ENCODE peak calls at places on chromosome 2, in nine cellular contexts. L is tibial artery; Y is iPS DF 6.9; D is CD8-positive, alpha-beta memory T cell; K is fibroblast of lung; X is brain microvascular endothelial cell; J is endothelial cell of umbilical vein; V is tibial nerve; I is psoas muscle. B is an unnamed sample.

GRCh38 chr2:70362661-70363060 is 60.8 kb upstream of the FAM136A start:
- DNase-seq in L (no peak), Y (no peak), D (no peak), K (no peak), X (no peak), J (no peak), V (no peak), I (no peak), B (no peak)

GRCh38 chr2:223532161-223532560 is 70.0 kb downstream of the SCG2 start:
- DNase-seq in L (no peak), Y (no peak), D (no peak), K (peak; percentile 64), X (no peak), J (no peak), V (no peak), I (no peak), B (no peak)

GRCh38 chr2:33426666-33427231 is 49.7 kb upstream of the RASGRP3 start:
- DNase-seq in L (no peak), Y (no peak), D (no peak), K (peak; percentile 71), X (peak; percentile 86), J (no peak), V (no peak), I (no peak), B (no peak)

GRCh38 chr2:23524261-23524706 is 139.3 kb downstream of the KLHL29 start:
- DNase-seq in L (peak; percentile 93), Y (no peak), D (no peak), K (peak; percentile 73), X (peak; percentile 14), J (peak; percentile 37), V (no peak), I (peak; percentile 88), B (no peak)

GRCh38 chr2:216698895-216699294 is 3.5 kb upstream of the IGFBP5 start:
- DNase-seq in L (no peak), Y (no peak), D (no peak), K (peak; percentile 74), X (peak; percentile 54), J (peak; percentile 59), V (no peak), I (no peak), B (no peak)

GRCh38 chr2:109604597-109604996 is 9.2 kb downstream of the SEPTIN10 start:
- DNase-seq in L (no peak), Y (no peak), D (no peak), K (peak; percentile 86), X (peak; percentile 59), J (no peak), V (no peak), I (no peak), B (no peak)

GRCh38 chr2:184155791-184156190 is 442.5 kb upstream of the ZNF804A start:
- DNase-seq in L (no peak), Y (no peak), D (no peak), K (no peak), X (no peak), J (no peak), V (no peak), I (no peak), B (no peak)

GRCh38 chr2:195026261-195026660 is 630.8 kb upstream of the SLC39A10 start:
- DNase-seq in L (no peak), Y (no peak), D (no peak), K (peak; percentile 58), X (peak; percentile 2), J (no peak), V (no peak), I (no peak), B (no peak)

GRCh38 chr2:55581435-55581834 is 36.0 kb downstream of the PPP4R3B start:
- DNase-seq in L (no peak), Y (peak; percentile 13), D (no peak), K (no peak), X (no peak), J (no peak), V (no peak), I (no peak), B (no peak)

GRCh38 chr2:55585451-55586079 is 31.9 kb downstream of the PPP4R3B start:
- DNase-seq in L (no peak), Y (no peak), D (no peak), K (peak; percentile 70), X (peak; percentile 20), J (peak; percentile 53), V (no peak), I (no peak), B (no peak)

GRCh38 chr2:55581875-55582547 is 35.4 kb downstream of the PPP4R3B start:
- DNase-seq in L (no peak), Y (no peak), D (no peak), K (peak; percentile 37), X (no peak), J (no peak), V (no peak), I (peak; percentile 42), B (no peak)
- H3K27ac ChIP-seq in L (peak overlapping the region; percentile 60), Y (no peak overlapping the region), D (no peak overlapping the region), K (no peak overlapping the region), X (no peak overlapping the region), J (no peak overlapping the region), V (no peak overlapping the region), I (peak overlapping the region; percentile 71), B (no peak overlapping the region)

GRCh38 chr2:64228126-64228678 is 84.0 kb upstream of the PELI1 start:
- DNase-seq in L (peak; percentile 86), Y (peak; percentile 88), D (peak; percentile 15), K (peak; percentile 69), X (peak; percentile 46), J (peak; percentile 84), V (peak; percentile 53), I (peak; percentile 79), B (peak; percentile 97)
- H3K27ac ChIP-seq in L (peak overlapping the region; percentile 60), Y (no peak overlapping the region), D (peak overlapping the region; percentile 48), K (no peak overlapping the region), X (no peak overlapping the region), J (peak overlapping the region; percentile 10), V (peak overlapping the region; percentile 87), I (peak overlapping the region; percentile 72), B (peak overlapping the region; percentile 91)

GRCh38 chr2:240250150-240250984 is 109.9 kb upstream of the OTOS start:
- DNase-seq in L (no peak), Y (no peak), D (no peak), K (no peak), X (no peak), J (no peak), V (no peak), I (no peak), B (no peak)

GRCh38 chr2:240249423-240250149 is 109.1 kb upstream of the OTOS start:
- DNase-seq in L (no peak), Y (no peak), D (no peak), K (no peak), X (no peak), J (no peak), V (no peak), I (no peak), B (peak; percentile 64)

GRCh38 chr2:240247868-240248820 is 107.7 kb upstream of the OTOS start:
- DNase-seq in L (no peak), Y (no peak), D (no peak), K (no peak), X (no peak), J (no peak), V (no peak), I (no peak), B (peak; percentile 56)

GRCh38 chr2:240247241-240247867 is 106.9 kb upstream of the OTOS start:
- DNase-seq in L (no peak), Y (no peak), D (no peak), K (no peak), X (no peak), J (no peak), V (no peak), I (no peak), B (no peak)

DNA sequence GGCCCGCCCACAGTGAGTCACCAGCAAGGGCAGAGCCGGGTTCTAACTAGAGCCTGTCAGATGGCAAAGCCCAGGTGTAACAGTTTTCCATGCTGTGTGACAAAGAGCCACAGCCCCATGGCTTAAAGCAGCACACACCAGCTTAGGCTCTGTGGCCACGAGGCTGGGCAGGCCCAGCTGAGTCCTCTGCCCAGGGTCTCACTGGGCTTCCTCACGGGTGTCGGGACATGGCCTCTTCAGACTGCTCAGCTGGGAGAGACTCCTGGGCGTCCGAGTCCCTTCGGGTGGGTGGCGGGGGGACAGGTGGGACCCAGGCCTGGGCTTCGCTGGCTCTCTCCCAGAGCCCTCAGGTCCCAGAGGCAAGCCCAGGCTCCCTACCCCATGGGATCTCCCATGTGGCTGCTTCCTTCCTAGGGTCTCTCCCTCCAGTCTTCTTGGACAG is 108.5 kb upstream of the OTOS start:
- DNase-seq in L (no peak), Y (no peak), D (no peak), K (no peak), X (no peak), J (no peak), V (no peak), I (no peak), B (peak; percentile 55)
- H3K27ac ChIP-seq in L (peak overlapping the region; percentile 97), Y (no peak overlapping the region), D (no peak overlapping the region), K (no peak overlapping the region), X (no peak overlapping the region), J (no peak overlapping the region), V (peak overlapping the region; percentile 97), I (no peak overlapping the region), B (no peak overlapping the region)

DNA sequence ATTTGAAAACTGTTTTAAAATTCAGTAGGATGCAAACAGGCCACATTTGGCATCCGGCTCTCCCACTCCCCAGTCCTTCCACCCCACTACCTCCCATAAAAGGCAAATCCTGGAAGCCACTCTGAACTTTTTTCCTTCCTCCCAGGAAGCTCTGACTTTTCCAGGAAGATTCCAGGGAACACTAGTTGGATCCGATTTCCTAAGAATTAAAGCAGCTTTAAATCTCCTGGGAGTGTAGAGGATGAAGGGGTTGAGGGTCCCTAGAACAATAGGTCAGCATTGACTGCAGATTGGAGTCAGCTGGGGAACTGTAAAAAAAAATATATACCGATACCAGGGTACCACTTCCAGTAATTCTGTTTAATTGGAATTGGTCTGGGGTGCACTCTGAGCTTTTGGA is 76.9 kb downstream of the CRIM1 start:
- DNase-seq in L (no peak), Y (no peak), D (no peak), K (no peak), X (no peak), J (no peak), V (no peak), I (no peak), B (no peak)
- H3K27ac ChIP-seq in L (peak overlapping the region; percentile 79), Y (no peak overlapping the region), D (no peak overlapping the region), K (peak overlapping the region; percentile 52), X (peak overlapping the region; percentile 89), J (peak overlapping the region; percentile 19), V (peak overlapping the region; percentile 62), I (peak overlapping the region; percentile 61), B (peak overlapping the region; percentile 32)

DNA sequence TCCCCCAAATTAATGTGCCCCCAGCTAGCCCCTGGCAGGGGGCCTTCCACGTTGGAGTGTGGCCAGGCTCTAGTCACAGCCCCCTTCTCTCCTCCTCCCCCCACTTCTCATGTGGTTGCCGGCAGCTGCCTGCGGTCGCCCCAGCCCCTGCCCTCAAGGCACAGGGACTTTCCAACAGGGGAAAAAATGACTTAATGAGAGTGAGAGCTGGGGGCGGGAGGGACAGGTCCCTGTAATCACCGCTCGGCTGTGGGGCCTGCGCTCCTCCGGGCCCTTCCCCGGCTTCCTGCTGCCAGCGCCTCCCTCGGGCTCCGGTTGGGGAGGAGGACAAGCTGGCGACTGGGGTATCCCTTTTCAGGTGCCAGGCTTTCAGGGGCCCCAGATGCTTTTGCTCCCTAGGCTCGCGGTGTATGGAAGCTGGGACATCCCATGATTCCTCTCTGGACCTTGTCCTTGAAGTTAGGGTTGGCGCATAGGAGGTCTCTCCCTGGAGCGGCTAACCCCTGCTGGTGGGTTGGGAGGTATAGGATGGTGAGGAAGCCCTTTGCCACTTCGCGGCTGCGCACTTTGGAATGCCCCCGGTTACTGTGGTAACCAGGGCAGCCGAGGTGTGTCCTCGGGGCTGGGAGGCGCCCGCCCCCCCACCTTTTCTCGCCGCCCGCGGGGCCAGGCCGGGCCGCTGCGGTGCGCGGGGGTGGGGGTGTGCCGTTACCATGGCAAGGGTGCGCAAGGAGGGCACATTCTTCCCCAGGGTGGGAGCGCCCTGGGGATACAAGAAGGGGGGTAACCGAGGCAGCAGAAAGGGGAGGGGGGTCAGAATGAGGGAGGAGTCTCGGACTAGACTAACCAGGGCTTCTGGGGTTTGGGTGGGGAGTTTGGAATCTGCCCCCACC is 16.1 kb downstream of the WNT10A start:
- DNase-seq in L (no peak), Y (no peak), D (peak; percentile 83), K (peak; percentile 64), X (no peak), J (no peak), V (no peak), I (no peak), B (peak; percentile 90)
- H3K27ac ChIP-seq in L (no peak overlapping the region), Y (no peak overlapping the region), D (peak overlapping the region; percentile 83), K (no peak overlapping the region), X (no peak overlapping the region), J (no peak overlapping the region), V (peak overlapping the region; percentile 10), I (no peak overlapping the region), B (peak overlapping the region; percentile 86)

B was measured in spleen.